ENCODE peak calls at places on chromosomes 6 and 20, in nine cellular contexts. T is sigmoid colon, J is AG10803, E is AG09309, D is GM10248, V is colonic mucosa, N is foreskin fibroblast, R is cardiac muscle cell, L is HCT116. O is an unnamed sample.

GRCh38 chr6:167819640-167820039 is 7.1 kb upstream of the AFDN start:
- DNase-seq in T (no peak), J (no peak), E (no peak), D (no peak), V (no peak), N (peak; percentile 13), R (no peak), L (no peak), O (no peak)

GRCh38 chr6:168067081-168067480 is 11.9 kb downstream of the FRMD1 start:
- DNase-seq in T (no peak), J (no peak), E (no peak), D (no peak), V (no peak), N (no peak), R (no peak), L (no peak), O (no peak)

GRCh38 chr6:47247227-47247797 is 62.4 kb downstream of the TNFRSF21 start:
- DNase-seq in T (peak; percentile 68), J (peak; percentile 21), E (no peak), D (no peak), V (no peak), N (peak; percentile 43), R (peak; percentile 42), L (no peak), O (no peak)

GRCh38 chr6:110878751-110879539 is 4.4 kb downstream of the AMD1 start:
- DNase-seq in T (no peak), J (peak; percentile 48), E (no peak), D (no peak), V (peak; percentile 27), N (peak; percentile 74), R (peak; percentile 45), L (no peak), O (peak; percentile 20)

GRCh38 chr20:4027590-4028265 is 12.4 kb upstream of the RNF24 start:
- DNase-seq in T (no peak), J (no peak), E (no peak), D (no peak), V (no peak), N (peak; percentile 57), R (no peak), L (no peak), O (no peak)

GRCh38 chr6:125789167-125789566 is 1.6 kb upstream of the NCOA7 start:
- DNase-seq in T (peak; percentile 74), J (no peak), E (no peak), D (no peak), V (no peak), N (peak; percentile 28), R (no peak), L (no peak), O (no peak)

GRCh38 chr6:13907614-13908215 is 17.0 kb upstream of the RNF182 start:
- DNase-seq in T (no peak), J (no peak), E (no peak), D (no peak), V (no peak), N (no peak), R (no peak), L (no peak), O (no peak)

GRCh38 chr6:73375216-73375615 is 5.5 kb upstream of the OOEP start:
- DNase-seq in T (no peak), J (no peak), E (no peak), D (no peak), V (no peak), N (no peak), R (no peak), L (no peak), O (no peak)

GRCh38 chr6:117317261-117317660 is 51.9 kb downstream of the VGLL2 start:
- DNase-seq in T (no peak), J (peak; percentile 8), E (no peak), D (no peak), V (no peak), N (peak; percentile 26), R (peak; percentile 31), L (peak; percentile 13), O (no peak)

GRCh38 chr6:75892384-75892783 is 143.3 kb downstream of the MYO6 start:
- DNase-seq in T (no peak), J (no peak), E (no peak), D (no peak), V (no peak), N (no peak), R (no peak), L (no peak), O (no peak)

GRCh38 chr20:6562111-6562510 is 205.4 kb upstream of the BMP2 start:
- DNase-seq in T (no peak), J (peak; percentile 37), E (no peak), D (no peak), V (no peak), N (peak; percentile 84), R (no peak), L (no peak), O (no peak)

GRCh38 chr6:167825759-167826229 is 917 bp upstream of the AFDN start:
- DNase-seq in T (peak; percentile 75), J (no peak), E (no peak), D (no peak), V (peak; percentile 82), N (peak; percentile 78), R (peak; percentile 84), L (peak; percentile 35), O (no peak)

GRCh38 chr6:24887520-24887919 is 48.2 kb downstream of the RIPOR2 start:
- DNase-seq in T (no peak), J (no peak), E (no peak), D (no peak), V (no peak), N (no peak), R (peak; percentile 8), L (no peak), O (no peak)

GRCh38 chr6:159467473-159468041 is 225.5 kb downstream of the SOD2 start:
- DNase-seq in T (no peak), J (peak; percentile 32), E (no peak), D (peak; percentile 55), V (no peak), N (no peak), R (no peak), L (no peak), O (no peak)

GRCh38 chr6:45473121-45473967 is 95.6 kb upstream of the SUPT3H start:
- DNase-seq in T (no peak), J (no peak), E (no peak), D (no peak), V (peak; percentile 58), N (no peak), R (no peak), L (no peak), O (no peak)

GRCh38 chr6:161132384-161132783 is 140.8 kb downstream of the MAP3K4 start:
- DNase-seq in T (no peak), J (no peak), E (no peak), D (no peak), V (no peak), N (no peak), R (no peak), L (no peak), O (no peak)

GRCh38 chr6:30044630-30045029 is 16.4 kb upstream of the POLR1H start:
- DNase-seq in T (no peak), J (peak; percentile 64), E (peak; percentile 42), D (no peak), V (no peak), N (peak; percentile 68), R (no peak), L (no peak), O (no peak)

GRCh38 chr6:150184850-150185480 is 42.1 kb downstream of the PPP1R14C start:
- DNase-seq in T (no peak), J (no peak), E (no peak), D (no peak), V (peak; percentile 41), N (no peak), R (no peak), L (no peak), O (no peak)

GRCh38 chr6:150186129-150186898 is 43.5 kb downstream of the PPP1R14C start:
- DNase-seq in T (no peak), J (no peak), E (no peak), D (no peak), V (no peak), N (no peak), R (no peak), L (no peak), O (no peak)

GRCh38 chr6:150185697-150186096 is 42.9 kb downstream of the PPP1R14C start:
- DNase-seq in T (no peak), J (no peak), E (no peak), D (no peak), V (peak; percentile 73), N (no peak), R (no peak), L (no peak), O (no peak)

GRCh38 chr6:150191809-150192208 is 49.0 kb downstream of the PPP1R14C start:
- DNase-seq in T (no peak), J (peak; percentile 67), E (no peak), D (no peak), V (no peak), N (peak; percentile 12), R (no peak), L (no peak), O (no peak)

GRCh38 chr6:150189176-150189575 is 46.3 kb downstream of the PPP1R14C start:
- DNase-seq in T (no peak), J (no peak), E (no peak), D (no peak), V (peak; percentile 69), N (no peak), R (no peak), L (no peak), O (no peak)
- TF ChIP-seq CTCF in T (no peak), J (no peak), E (no peak), D (no peak), V (no peak), N (no peak), R (no peak), L (peak; percentile 27), O (no peak)

GRCh38 chr6:36980876-36981619 is 4.9 kb downstream of the MTCH1 start:
- DNase-seq in T (no peak), J (no peak), E (no peak), D (no peak), V (no peak), N (no peak), R (no peak), L (no peak), O (no peak)
- TF ChIP-seq CTCF in T (no peak), J (peak; percentile 19), E (peak; percentile 7), D (no peak), V (no peak), N (no peak), R (no peak), L (no peak), O (peak; percentile 11)

GRCh38 chr6:153790881-153791473 is 248.1 kb upstream of the OPRM1 start:
- DNase-seq in T (no peak), J (no peak), E (no peak), D (no peak), V (no peak), N (peak; percentile 13), R (peak; percentile 49), L (peak; percentile 15), O (no peak)
- TF ChIP-seq CTCF in T (no peak), J (no peak), E (no peak), D (no peak), V (no peak), N (no peak), R (no peak), L (peak; percentile 8), O (no peak)

DNA sequence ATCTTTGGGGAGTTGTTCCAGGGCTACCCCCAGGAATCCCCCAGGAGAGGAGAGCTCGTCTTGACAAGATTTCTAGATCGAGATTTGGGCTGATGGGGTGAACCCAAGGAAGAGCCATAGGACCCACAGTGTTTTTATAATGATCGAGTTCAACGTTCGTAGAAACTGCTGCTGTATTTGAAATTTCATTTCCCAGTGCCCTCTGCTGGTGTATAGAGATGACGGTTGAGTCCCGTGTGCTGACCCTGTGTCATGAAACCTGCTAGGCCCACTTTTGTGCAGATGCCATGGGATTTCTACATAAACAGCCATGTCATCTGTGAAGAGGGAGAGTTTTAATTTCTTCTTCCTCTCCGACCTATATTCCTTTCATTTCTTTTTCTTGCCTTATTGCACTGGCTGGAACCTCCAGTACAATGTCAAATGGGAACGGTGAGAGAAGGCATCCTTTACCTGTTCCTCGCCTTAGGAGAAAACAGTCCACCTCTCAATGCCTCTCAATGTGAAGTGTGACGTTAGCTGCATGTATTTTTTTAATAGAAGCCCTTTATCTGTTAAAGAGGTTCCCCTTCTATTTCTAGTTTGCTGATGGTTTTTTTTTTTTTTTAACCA is 28.6 kb upstream of the NTSR1 start:
- DNase-seq in T (no peak), J (no peak), E (no peak), D (no peak), V (no peak), N (no peak), R (no peak), L (no peak), O (no peak)
- TF ChIP-seq CTCF in T (no peak), J (no peak), E (no peak), D (no peak), V (no peak), N (no peak), R (no peak), L (no peak), O (no peak)

O was measured in AG04450.